ENCODE peak calls at places on chromosomes 2 and 18, in seven cellular contexts. H is thyroid gland, U is heart left ventricle, K is AG04450, R is cardiac fibroblast, Z is GM23338, I is lower lobe of right lung. F is an unnamed sample.

GRCh38 chr2:14536976-14537375 is 95.5 kb upstream of the LRATD1 start:
- DNase-seq in H (no peak), I (no peak), Z (no peak), U (no peak), K (no peak), R (no peak), F (no peak)

GRCh38 chr2:241808701-241809382 is at the start of gene NEU4:
- DNase-seq in U (no peak), R (peak; percentile 8), I (no peak), H (peak; percentile 44), K (no peak), Z (no peak), F (no peak)

GRCh38 chr2:238582159-238582558 is 155.4 kb downstream of the ASB1 start:
- DNase-seq in K (no peak), I (no peak), U (no peak), R (peak; percentile 15), H (no peak), Z (no peak), F (peak; percentile 82)

GRCh38 chr18:50092250-50092780 is 102.6 kb downstream of the MYO5B start:
- DNase-seq in H (no peak), R (no peak), K (no peak), Z (peak; percentile 41), U (no peak), I (no peak), F (no peak)

GRCh38 chr18:55265916-55266488 is 306.7 kb upstream of the CCDC68 start:
- DNase-seq in I (no peak), H (no peak), R (peak; percentile 83), U (no peak), Z (no peak), K (no peak), F (peak; percentile 54)

GRCh38 chr2:74302865-74303264 is 40.4 kb downstream of the SLC4A5 start:
- DNase-seq in K (no peak), U (no peak), R (no peak), Z (no peak), H (no peak), I (no peak), F (no peak)

GRCh38 chr2:45342-46130 is 769 bp downstream of the FAM110C start:
- DNase-seq in K (no peak), I (no peak), Z (peak; percentile 37), H (peak; percentile 67), U (no peak), R (no peak), F (no peak)

GRCh38 chr2:199100326-199101110 is 357.2 kb downstream of the SATB2 start:
- DNase-seq in I (no peak), K (no peak), R (no peak), U (no peak), H (no peak), Z (peak; percentile 14), F (peak; percentile 81)

GRCh38 chr2:239644016-239644415 is 243.2 kb upstream of the HDAC4 start:
- DNase-seq in U (no peak), H (no peak), R (peak; percentile 13), Z (peak; percentile 3), K (no peak), I (no peak), F (peak; percentile 5)

GRCh38 chr2:96859338-96859649 is 1.5 kb upstream of the ANKRD39 start:
- DNase-seq in Z (no peak), H (peak; percentile 26), I (no peak), K (no peak), R (no peak), U (peak; percentile 87), F (no peak)

GRCh38 chr18:78603584-78603983 is 376.0 kb upstream of the SALL3 start:
- DNase-seq in U (no peak), K (no peak), I (no peak), H (no peak), R (no peak), Z (no peak), F (no peak)

GRCh38 chr2:212953170-212953920 is 198.1 kb downstream of the IKZF2 start:
- DNase-seq in H (no peak), Z (no peak), R (no peak), I (no peak), U (no peak), K (no peak), F (no peak)

GRCh38 chr2:10012963-10013461 is 30.3 kb upstream of the KLF11 start:
- DNase-seq in K (no peak), H (no peak), U (no peak), I (peak; percentile 45), R (no peak), Z (no peak), F (no peak)

GRCh38 chr18:23238651-23239349 is 103.5 kb downstream of the CABLES1 start:
- DNase-seq in I (no peak), R (peak; percentile 46), U (no peak), Z (peak; percentile 32), K (no peak), H (peak; percentile 19), F (peak; percentile 36)

DNA sequence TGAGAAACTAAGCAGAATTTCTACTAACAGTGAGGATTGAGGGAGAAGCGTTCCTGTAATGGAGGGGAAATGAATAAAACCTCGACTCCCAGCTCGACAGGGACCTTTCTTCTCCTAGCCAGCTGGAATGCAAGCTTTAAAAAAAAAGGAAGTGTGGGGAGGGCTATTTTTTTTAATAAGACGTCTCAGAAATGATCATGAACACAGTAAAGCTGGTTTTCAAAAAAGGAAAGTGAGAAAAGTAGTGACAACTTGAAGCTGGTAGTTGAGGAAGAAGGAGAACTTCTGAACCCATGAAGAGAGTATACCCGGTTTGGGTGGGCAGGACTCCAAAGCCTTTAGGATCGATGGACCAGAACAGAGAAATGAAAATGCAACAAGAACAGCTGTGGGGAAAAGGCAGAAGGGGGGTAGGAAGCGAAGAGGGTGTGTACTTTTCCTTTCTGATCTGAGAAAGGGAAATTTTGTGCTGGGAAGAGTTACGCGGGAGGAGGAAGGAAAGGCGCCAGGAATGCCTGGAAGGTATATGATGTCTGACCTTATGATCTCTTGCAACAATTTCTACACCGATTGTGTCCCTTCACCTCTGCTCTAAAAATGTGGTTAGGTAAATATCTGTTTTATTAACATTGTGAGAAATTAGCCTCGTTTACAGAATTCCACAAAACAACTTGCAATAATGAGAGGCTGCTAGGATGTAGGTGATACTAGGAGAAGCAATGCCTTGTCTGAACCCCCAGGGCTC is 22.6 kb upstream of the CYP1B1 start:
- DNase-seq in R (no peak), K (no peak), H (peak; percentile 72), Z (peak; percentile 25), I (no peak), U (no peak), F (no peak)
- H3K4me3 ChIP-seq in R (peak overlapping the region; percentile 22), K (no peak overlapping the region), H (no peak overlapping the region), Z (peak overlapping the region; percentile 46), I (peak overlapping the region; percentile 41), U (no peak overlapping the region), F (no peak overlapping the region)

GRCh38 chr2:207255565-207255964 is 89.8 kb upstream of the KLF7 start:
- DNase-seq in H (no peak), I (no peak), K (no peak), U (no peak), Z (no peak), R (no peak), F (no peak)

GRCh38 chr2:207253946-207254345 is 88.2 kb upstream of the KLF7 start:
- DNase-seq in K (peak; percentile 87), U (no peak), Z (no peak), I (no peak), H (no peak), R (peak; percentile 98), F (peak; percentile 84)

GRCh38 chr2:207252979-207253640 is 87.4 kb upstream of the KLF7 start:
- DNase-seq in Z (peak; percentile 43), H (no peak), K (no peak), U (no peak), R (no peak), I (no peak), F (no peak)

GRCh38 chr2:207256026-207256425 is 90.3 kb upstream of the KLF7 start:
- DNase-seq in K (no peak), U (no peak), I (no peak), R (no peak), H (no peak), Z (no peak), F (no peak)

DNA sequence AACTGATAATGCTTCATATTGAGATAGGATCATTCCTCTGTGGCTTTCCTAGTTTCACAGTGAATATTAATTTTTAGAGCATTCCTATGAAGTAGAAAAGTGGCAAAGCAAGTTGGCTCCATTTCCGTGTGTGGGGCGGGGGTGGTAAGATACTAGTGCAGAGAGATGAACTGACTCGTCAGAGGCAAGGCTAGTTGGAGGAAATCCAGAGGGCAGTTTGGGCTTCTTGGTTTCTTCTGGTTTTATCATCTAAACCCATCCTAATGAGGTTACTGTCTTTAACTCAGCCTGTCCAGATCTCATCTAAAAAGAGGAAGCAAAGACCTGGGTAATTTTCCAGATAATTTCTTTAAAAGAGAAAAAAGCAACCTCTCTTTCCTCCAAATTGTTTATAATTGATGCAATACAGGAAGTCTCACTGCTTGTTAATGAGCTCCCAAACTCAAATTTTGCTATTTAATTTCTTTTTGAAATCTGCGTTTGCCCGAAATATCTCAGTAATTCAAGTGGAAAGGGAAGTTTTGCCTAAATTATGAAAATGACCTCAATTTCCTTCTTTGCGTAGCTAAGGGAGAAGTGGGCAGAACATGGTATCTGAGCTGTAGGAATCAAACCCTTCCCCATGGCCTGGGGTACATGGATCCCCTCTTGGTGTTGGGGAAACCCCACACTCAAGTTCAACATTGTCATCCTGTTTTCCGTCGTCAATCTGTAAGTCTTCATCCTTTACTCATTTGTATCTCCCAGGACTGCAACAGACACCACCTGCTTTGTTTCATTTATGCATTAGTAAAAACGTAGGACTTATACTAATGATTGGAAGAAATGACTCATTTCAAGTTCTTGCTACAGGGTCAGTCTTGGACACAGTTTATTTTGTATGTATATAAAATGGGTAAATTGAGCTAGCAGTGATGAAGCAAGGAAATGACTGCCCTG is 89.0 kb upstream of the KLF7 start:
- DNase-seq in R (peak; percentile 73), H (no peak), I (no peak), K (no peak), Z (no peak), U (no peak), F (peak; percentile 65)
- H3K4me3 ChIP-seq in R (peak overlapping the region; percentile 21), H (no peak overlapping the region), I (no peak overlapping the region), K (no peak overlapping the region), Z (no peak overlapping the region), U (no peak overlapping the region), F (no peak overlapping the region)

DNA sequence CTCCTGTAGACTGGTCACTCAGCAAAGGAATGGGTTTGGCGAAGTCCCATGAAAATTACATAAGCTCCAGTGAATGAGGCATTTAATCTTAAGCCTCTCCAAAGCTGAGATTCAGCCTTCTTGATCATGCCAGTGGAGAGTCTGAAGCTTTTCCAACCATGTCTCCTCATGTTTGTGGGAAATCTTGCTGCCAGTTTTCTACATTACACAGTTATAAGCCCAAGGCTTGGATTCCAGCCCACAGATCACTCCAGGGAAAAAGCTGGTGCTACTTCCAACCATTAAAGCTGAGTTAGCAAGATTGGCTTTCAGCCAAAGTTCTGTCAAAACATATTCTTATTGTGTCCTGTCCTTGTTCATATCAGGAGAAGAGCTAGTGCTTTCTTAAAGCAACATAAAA is 293.8 kb downstream of the LRRTM4 start:
- DNase-seq in U (no peak), H (no peak), I (no peak), K (no peak), R (no peak), Z (no peak), F (peak; percentile 22)
- H3K4me3 ChIP-seq in U (no peak overlapping the region), H (no peak overlapping the region), I (no peak overlapping the region), K (no peak overlapping the region), R (no peak overlapping the region), Z (no peak overlapping the region), F (no peak overlapping the region)

DNA sequence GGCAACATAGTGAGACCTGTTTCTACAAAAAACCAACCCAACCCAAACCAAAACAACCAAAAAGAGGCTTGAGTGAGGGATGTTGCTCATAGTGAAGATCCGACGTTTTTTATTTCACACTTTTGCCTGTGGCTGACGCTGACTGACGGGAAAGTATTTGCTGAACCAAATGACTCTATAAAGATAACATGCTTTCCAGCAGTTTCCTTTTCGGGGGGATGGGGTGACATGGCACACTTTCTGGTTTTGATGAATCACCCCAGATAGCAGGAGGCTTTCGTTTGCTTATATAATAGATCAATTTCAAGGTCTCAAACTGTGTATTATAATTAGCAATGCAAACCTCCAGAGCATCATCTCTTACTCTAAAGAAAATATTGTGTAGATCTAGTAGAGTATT is 150.8 kb downstream of the AQP4 start:
- DNase-seq in U (no peak), R (no peak), I (no peak), K (no peak), Z (no peak), H (no peak), F (no peak)
- H3K4me3 ChIP-seq in U (no peak overlapping the region), R (no peak overlapping the region), I (no peak overlapping the region), K (no peak overlapping the region), Z (no peak overlapping the region), H (no peak overlapping the region), F (no peak overlapping the region)